ENCODE peak calls at places on chromosomes 5 and 9, in four cellular contexts. G is left ventricle myocardium inferior, E is right lobe of liver, P is cardiac muscle cell. Q is an unnamed sample.

GRCh38 chr5:176625512-176625911 is 4.8 kb downstream of the SNCB start:
- DNase-seq in G (no peak), E (no peak), P (no peak), Q (no peak)

GRCh38 chr9:136003356-136004218 is 42.4 kb upstream of the UBAC1 start:
- DNase-seq in G (no peak), E (no peak), P (no peak), Q (no peak)

GRCh38 chr5:77851229-77852067 is 75.3 kb upstream of the TBCA start:
- DNase-seq in G (no peak), E (peak; percentile 38), P (peak; percentile 58), Q (no peak)

GRCh38 chr5:78065663-78066062 is 228.8 kb downstream of the AP3B1 start:
- DNase-seq in G (no peak), E (no peak), P (no peak), Q (no peak)

GRCh38 chr9:121968056-121968455 is 125.1 kb downstream of the TTLL11 start:
- DNase-seq in G (no peak), E (no peak), P (no peak), Q (no peak)

GRCh38 chr9:14713187-14713799 is 9.2 kb downstream of the CER1 start:
- DNase-seq in G (no peak), E (no peak), P (no peak), Q (no peak)

GRCh38 chr5:8844206-8844605 is 701.7 kb downstream of the SEMA5A start:
- DNase-seq in G (no peak), E (no peak), P (no peak), Q (no peak)

GRCh38 chr9:82152181-82152580 is 163.6 kb downstream of the SPATA31D1 start:
- DNase-seq in G (no peak), E (no peak), P (no peak), Q (no peak)

GRCh38 chr5:55714749-55715148 is 2.6 kb upstream of the SLC38A9 start:
- DNase-seq in G (no peak), E (no peak), P (no peak), Q (no peak)

GRCh38 chr9:135582541-135582940 is 21.0 kb downstream of the PAEP start:
- DNase-seq in G (no peak), E (no peak), P (no peak), Q (no peak)

GRCh38 chr5:54795284-54795683 is 190.1 kb downstream of the ESM1 start:
- DNase-seq in G (no peak), E (no peak), P (no peak), Q (no peak)

GRCh38 chr5:66136053-66136452 is 8.0 kb upstream of the SREK1 start:
- DNase-seq in G (no peak), E (no peak), P (no peak), Q (no peak)

GRCh38 chr5:172758077-172758835 is 12.7 kb downstream of the DUSP1 start:
- DNase-seq in G (no peak), E (no peak), P (peak; percentile 97), Q (no peak)

GRCh38 chr9:118533850-118534249 is 829.6 kb downstream of the TLR4 start:
- DNase-seq in G (no peak), E (no peak), P (no peak), Q (no peak)

GRCh38 chr9:118529210-118529609 is 825.0 kb downstream of the TLR4 start:
- DNase-seq in G (no peak), E (no peak), P (peak; percentile 4), Q (no peak)

GRCh38 chr9:118538981-118539380 is 830.3 kb downstream of the BRINP1 start:
- DNase-seq in G (no peak), E (no peak), P (no peak), Q (no peak)

GRCh38 chr9:118529624-118530214 is 825.5 kb downstream of the TLR4 start:
- DNase-seq in G (no peak), E (no peak), P (no peak), Q (no peak)

DNA sequence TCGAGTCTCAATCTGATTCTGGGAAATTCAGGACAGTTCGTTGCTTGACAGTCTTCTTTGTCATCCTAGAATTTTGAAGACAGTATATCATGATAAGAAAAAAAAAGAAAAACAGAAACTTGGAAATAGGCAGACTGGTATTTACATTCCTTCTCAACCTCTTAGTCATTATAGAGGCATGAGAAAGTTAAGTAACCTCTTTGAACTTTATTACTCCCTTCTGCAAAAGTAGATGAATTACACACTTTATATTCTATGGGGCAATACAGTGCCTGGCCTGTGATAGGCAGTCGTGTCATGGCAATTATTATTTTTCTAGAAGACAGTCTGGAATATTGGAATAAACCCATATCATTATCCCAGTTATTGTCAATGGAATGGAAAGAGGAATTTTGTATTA is 828.9 kb downstream of the TLR4 start:
- DNase-seq in G (no peak), E (no peak), P (no peak), Q (no peak)
- TF ChIP-seq CTCF in G (no peak), E (no peak), P (no peak), Q (no peak)

GRCh38 chr9:92749071-92749933 is 15.3 kb downstream of the BICD2 start:
- DNase-seq in G (no peak), E (no peak), P (no peak), Q (no peak)
- H3K27ac ChIP-seq in G (peak overlapping the region; percentile 67), E (no peak overlapping the region), P (no peak overlapping the region), Q (no peak overlapping the region)

GRCh38 chr9:69932901-69933300 is 110.7 kb upstream of the MAMDC2 start:
- DNase-seq in G (no peak), E (no peak), P (peak; percentile 12), Q (no peak)
- TF ChIP-seq CTCF in G (peak; percentile 10), E (peak; percentile 34), P (peak; percentile 21), Q (no peak)

DNA sequence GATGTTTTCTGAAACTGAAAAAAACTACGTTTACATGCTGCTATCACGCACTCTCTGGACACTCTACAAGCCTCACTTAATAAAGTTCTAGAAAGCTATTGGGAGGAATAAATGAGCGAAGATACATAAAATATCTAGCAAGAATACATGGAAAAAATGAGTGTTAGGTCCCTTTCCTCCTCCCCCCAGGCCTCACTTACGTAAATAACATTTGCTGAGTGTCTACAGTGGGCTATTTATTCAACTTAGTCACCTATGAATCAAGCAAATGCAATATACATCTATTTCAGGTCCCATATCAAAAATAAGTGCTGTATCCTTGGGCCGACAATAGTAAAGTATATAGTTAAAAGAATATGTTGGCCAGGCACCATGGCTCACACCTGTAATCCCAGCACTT is 62.5 kb downstream of the FRMD3 start:
- DNase-seq in G (no peak), E (no peak), P (no peak), Q (no peak)
- H3K27ac ChIP-seq in G (peak overlapping the region; percentile 85), E (no peak overlapping the region), P (no peak overlapping the region), Q (no peak overlapping the region)

Q was measured in transverse colon.